ENCODE peak calls at places on chromosomes 1 and 21, in ten cellular contexts. One of them, this sample, is unnamed.

GRCh38 chr21:22106720-22107410 is 1108.7 kb downstream of the NCAM2 start:
- DNase-seq in GM06990: no peak
- DNase-seq in IMR-90: no peak
- DNase-seq in colonic mucosa: no peak
- DNase-seq in NT2/D1: no peak
- DNase-seq in keratinocyte: no peak
- DNase-seq in lower leg skin: no peak
- DNase-seq in NB4: no peak
- DNase-seq in SJSA1: no peak
- DNase-seq in psoas muscle: no peak
- DNase-seq in this sample: no peak

GRCh38 chr1:231194476-231194842 is 32.6 kb downstream of the TRIM67 start:
- DNase-seq in psoas muscle: no peak
- DNase-seq in NT2/D1: no peak
- DNase-seq in SJSA1: no peak
- DNase-seq in NB4: no peak
- DNase-seq in IMR-90: no peak
- DNase-seq in GM06990: no peak
- DNase-seq in lower leg skin: no peak
- DNase-seq in colonic mucosa: no peak
- DNase-seq in keratinocyte: no peak
- DNase-seq in this sample: no peak

GRCh38 chr1:205588691-205589445 is 42.9 kb downstream of the ELK4 start:
- DNase-seq in colonic mucosa: no peak
- DNase-seq in NB4: peak
- DNase-seq in keratinocyte: no peak
- DNase-seq in SJSA1: peak
- DNase-seq in NT2/D1: peak
- DNase-seq in GM06990: no peak
- DNase-seq in psoas muscle: no peak
- DNase-seq in lower leg skin: no peak
- DNase-seq in IMR-90: peak
- DNase-seq in this sample: no peak

GRCh38 chr1:6222644-6223043 is 13.1 kb downstream of the ICMT start:
- DNase-seq in psoas muscle: peak
- DNase-seq in IMR-90: peak
- DNase-seq in colonic mucosa: peak
- DNase-seq in keratinocyte: no peak
- DNase-seq in SJSA1: no peak
- DNase-seq in NB4: no peak
- DNase-seq in GM06990: no peak
- DNase-seq in lower leg skin: peak
- DNase-seq in NT2/D1: no peak
- DNase-seq in this sample: no peak

GRCh38 chr1:222896630-222897526 is 82.0 kb downstream of the DISP1 start:
- DNase-seq in NT2/D1: no peak
- DNase-seq in SJSA1: no peak
- DNase-seq in IMR-90: peak
- DNase-seq in colonic mucosa: no peak
- DNase-seq in keratinocyte: no peak
- DNase-seq in GM06990: no peak
- DNase-seq in NB4: no peak
- DNase-seq in lower leg skin: no peak
- DNase-seq in psoas muscle: no peak
- DNase-seq in this sample: no peak

GRCh38 chr1:21814981-21815583 is 3.0 kb downstream of the LDLRAD2 start:
- DNase-seq in NB4: no peak
- DNase-seq in GM06990: no peak
- DNase-seq in keratinocyte: no peak
- DNase-seq in colonic mucosa: no peak
- DNase-seq in psoas muscle: no peak
- DNase-seq in NT2/D1: no peak
- DNase-seq in SJSA1: no peak
- DNase-seq in IMR-90: no peak
- DNase-seq in lower leg skin: no peak
- DNase-seq in this sample: no peak

GRCh38 chr1:152811050-152811449 is 721 bp upstream of the LCE1B start:
- DNase-seq in GM06990: no peak
- DNase-seq in lower leg skin: peak
- DNase-seq in psoas muscle: no peak
- DNase-seq in NB4: no peak
- DNase-seq in SJSA1: no peak
- DNase-seq in colonic mucosa: no peak
- DNase-seq in IMR-90: no peak
- DNase-seq in NT2/D1: no peak
- DNase-seq in keratinocyte: no peak
- DNase-seq in this sample: no peak

GRCh38 chr21:44300262-44300959 is 558 bp downstream of the PFKL start:
- DNase-seq in colonic mucosa: peak
- DNase-seq in psoas muscle: peak
- DNase-seq in SJSA1: peak
- DNase-seq in NT2/D1: no peak
- DNase-seq in NB4: peak
- DNase-seq in IMR-90: peak
- DNase-seq in lower leg skin: peak
- DNase-seq in GM06990: peak
- DNase-seq in keratinocyte: no peak
- DNase-seq in this sample: no peak

GRCh38 chr21:16570196-16570595 is 840.4 kb downstream of the USP25 start:
- DNase-seq in lower leg skin: no peak
- DNase-seq in keratinocyte: no peak
- DNase-seq in NB4: no peak
- DNase-seq in psoas muscle: no peak
- DNase-seq in SJSA1: no peak
- DNase-seq in colonic mucosa: no peak
- DNase-seq in IMR-90: peak
- DNase-seq in NT2/D1: no peak
- DNase-seq in GM06990: no peak
- DNase-seq in this sample: no peak

GRCh38 chr1:236063919-236064673 is 794 bp downstream of the NID1 start:
- DNase-seq in GM06990: peak
- DNase-seq in keratinocyte: no peak
- DNase-seq in SJSA1: peak
- DNase-seq in NT2/D1: no peak
- DNase-seq in IMR-90: peak
- DNase-seq in colonic mucosa: peak
- DNase-seq in lower leg skin: peak
- DNase-seq in psoas muscle: peak
- DNase-seq in NB4: no peak
- DNase-seq in this sample: no peak

GRCh38 chr21:32771134-32771523 is 426 bp downstream of the PAXBP1 start:
- DNase-seq in SJSA1: peak
- DNase-seq in GM06990: no peak
- DNase-seq in keratinocyte: no peak
- DNase-seq in NT2/D1: peak
- DNase-seq in IMR-90: peak
- DNase-seq in NB4: peak
- DNase-seq in colonic mucosa: peak
- DNase-seq in psoas muscle: peak
- DNase-seq in lower leg skin: peak
- DNase-seq in this sample: peak

GRCh38 chr1:206582537-206583460 is 29.5 kb downstream of the EIF2D start:
- DNase-seq in NT2/D1: no peak
- DNase-seq in SJSA1: no peak
- DNase-seq in NB4: no peak
- DNase-seq in psoas muscle: no peak
- DNase-seq in lower leg skin: no peak
- DNase-seq in GM06990: no peak
- DNase-seq in colonic mucosa: no peak
- DNase-seq in keratinocyte: no peak
- DNase-seq in IMR-90: no peak
- DNase-seq in this sample: no peak

GRCh38 chr1:48414264-48414663 is 57.7 kb downstream of the SPATA6 start:
- DNase-seq in keratinocyte: no peak
- DNase-seq in SJSA1: no peak
- DNase-seq in colonic mucosa: no peak
- DNase-seq in IMR-90: peak
- DNase-seq in NB4: no peak
- DNase-seq in psoas muscle: no peak
- DNase-seq in NT2/D1: no peak
- DNase-seq in GM06990: no peak
- DNase-seq in lower leg skin: no peak
- DNase-seq in this sample: no peak

GRCh38 chr21:34813266-34813886 is 144.6 kb downstream of the CLIC6 start:
- DNase-seq in colonic mucosa: no peak
- DNase-seq in keratinocyte: peak
- DNase-seq in NT2/D1: no peak
- DNase-seq in NB4: peak
- DNase-seq in SJSA1: peak
- DNase-seq in lower leg skin: no peak
- DNase-seq in GM06990: no peak
- DNase-seq in IMR-90: peak
- DNase-seq in psoas muscle: no peak
- DNase-seq in this sample: no peak

GRCh38 chr1:66676616-66677298 is 75.5 kb upstream of the DYNLT5 start:
- DNase-seq in GM06990: no peak
- DNase-seq in NB4: no peak
- DNase-seq in psoas muscle: no peak
- DNase-seq in lower leg skin: no peak
- DNase-seq in NT2/D1: no peak
- DNase-seq in colonic mucosa: no peak
- DNase-seq in IMR-90: peak
- DNase-seq in keratinocyte: no peak
- DNase-seq in SJSA1: peak
- DNase-seq in this sample: peak

GRCh38 chr1:46653405-46653853 is 14.7 kb downstream of the ATPAF1 start:
- DNase-seq in colonic mucosa: peak
- DNase-seq in keratinocyte: no peak
- DNase-seq in SJSA1: no peak
- DNase-seq in GM06990: no peak
- DNase-seq in IMR-90: peak
- DNase-seq in NT2/D1: no peak
- DNase-seq in NB4: no peak
- DNase-seq in lower leg skin: no peak
- DNase-seq in psoas muscle: no peak
- DNase-seq in this sample: no peak

GRCh38 chr1:24267003-24267402 is 52.2 kb upstream of the GRHL3 start:
- DNase-seq in GM06990: no peak
- DNase-seq in NT2/D1: no peak
- DNase-seq in NB4: no peak
- DNase-seq in psoas muscle: no peak
- DNase-seq in lower leg skin: no peak
- DNase-seq in colonic mucosa: no peak
- DNase-seq in IMR-90: no peak
- DNase-seq in SJSA1: peak
- DNase-seq in keratinocyte: no peak
- DNase-seq in this sample: no peak

GRCh38 chr1:94325379-94326302 is 88.3 kb upstream of the ARHGAP29 start:
- DNase-seq in GM06990: no peak
- DNase-seq in NB4: no peak
- DNase-seq in SJSA1: peak
- DNase-seq in NT2/D1: no peak
- DNase-seq in lower leg skin: no peak
- DNase-seq in colonic mucosa: no peak
- DNase-seq in IMR-90: peak
- DNase-seq in keratinocyte: peak
- DNase-seq in psoas muscle: no peak
- DNase-seq in this sample: peak

GRCh38 chr1:109274533-109275476 is 8.1 kb downstream of the PSRC1 start:
- DNase-seq in GM06990: no peak
- DNase-seq in NT2/D1: no peak
- DNase-seq in NB4: no peak
- DNase-seq in colonic mucosa: peak
- DNase-seq in psoas muscle: no peak
- DNase-seq in keratinocyte: peak
- DNase-seq in IMR-90: peak
- DNase-seq in lower leg skin: peak
- DNase-seq in SJSA1: peak
- DNase-seq in this sample: peak

GRCh38 chr1:50417946-50418599 is 5.2 kb downstream of the DMRTA2 start:
- DNase-seq in GM06990: no peak
- DNase-seq in NB4: no peak
- DNase-seq in SJSA1: no peak
- DNase-seq in lower leg skin: no peak
- DNase-seq in psoas muscle: no peak
- DNase-seq in IMR-90: no peak
- DNase-seq in keratinocyte: no peak
- DNase-seq in NT2/D1: no peak
- DNase-seq in colonic mucosa: no peak
- DNase-seq in this sample: no peak

GRCh38 chr1:40096977-40097782 is at the start of gene PPT1:
- DNase-seq in lower leg skin: peak
- DNase-seq in IMR-90: peak
- DNase-seq in keratinocyte: no peak
- DNase-seq in colonic mucosa: peak
- DNase-seq in psoas muscle: peak
- DNase-seq in NB4: peak
- DNase-seq in NT2/D1: peak
- DNase-seq in GM06990: peak
- DNase-seq in SJSA1: peak
- DNase-seq in this sample: peak

GRCh38 chr1:204115128-204115527 is 36.7 kb downstream of the ETNK2 start:
- DNase-seq in IMR-90: no peak
- DNase-seq in colonic mucosa: no peak
- DNase-seq in keratinocyte: no peak
- DNase-seq in SJSA1: no peak
- DNase-seq in psoas muscle: no peak
- DNase-seq in NB4: peak
- DNase-seq in NT2/D1: no peak
- DNase-seq in GM06990: no peak
- DNase-seq in lower leg skin: no peak
- DNase-seq in this sample: no peak
- H3K4me3 ChIP-seq in IMR-90: no peak
- H3K4me3 ChIP-seq in colonic mucosa: no peak
- H3K4me3 ChIP-seq in keratinocyte: no peak
- H3K4me3 ChIP-seq in SJSA1: no peak
- H3K4me3 ChIP-seq in psoas muscle: no peak
- H3K4me3 ChIP-seq in NB4: no peak
- H3K4me3 ChIP-seq in NT2/D1: no peak
- H3K4me3 ChIP-seq in GM06990: no peak
- H3K4me3 ChIP-seq in lower leg skin: no peak
- H3K4me3 ChIP-seq in this sample: no peak

GRCh38 chr1:234975122-234975940 is 153.3 kb downstream of the TOMM20 start:
- DNase-seq in psoas muscle: no peak
- DNase-seq in NT2/D1: no peak
- DNase-seq in NB4: peak
- DNase-seq in lower leg skin: no peak
- DNase-seq in colonic mucosa: no peak
- DNase-seq in SJSA1: peak
- DNase-seq in keratinocyte: peak
- DNase-seq in GM06990: no peak
- DNase-seq in IMR-90: peak
- DNase-seq in this sample: peak
- H3K4me3 ChIP-seq in psoas muscle: no peak
- H3K4me3 ChIP-seq in NT2/D1: no peak
- H3K4me3 ChIP-seq in NB4: peak
- H3K4me3 ChIP-seq in lower leg skin: no peak
- H3K4me3 ChIP-seq in colonic mucosa: no peak
- H3K4me3 ChIP-seq in SJSA1: no peak
- H3K4me3 ChIP-seq in keratinocyte: no peak
- H3K4me3 ChIP-seq in GM06990: no peak
- H3K4me3 ChIP-seq in IMR-90: no peak
- H3K4me3 ChIP-seq in this sample: no peak

GRCh38 chr1:14593279-14593678 is 5.2 kb upstream of the KAZN start:
- DNase-seq in lower leg skin: no peak
- DNase-seq in NB4: no peak
- DNase-seq in GM06990: no peak
- DNase-seq in SJSA1: no peak
- DNase-seq in keratinocyte: no peak
- DNase-seq in colonic mucosa: no peak
- DNase-seq in NT2/D1: no peak
- DNase-seq in IMR-90: no peak
- DNase-seq in psoas muscle: no peak
- DNase-seq in this sample: no peak
- H3K4me3 ChIP-seq in lower leg skin: no peak
- H3K4me3 ChIP-seq in NB4: no peak
- H3K4me3 ChIP-seq in GM06990: no peak
- H3K4me3 ChIP-seq in SJSA1: no peak
- H3K4me3 ChIP-seq in keratinocyte: no peak
- H3K4me3 ChIP-seq in colonic mucosa: no peak
- H3K4me3 ChIP-seq in NT2/D1: no peak
- H3K4me3 ChIP-seq in IMR-90: no peak
- H3K4me3 ChIP-seq in psoas muscle: no peak
- H3K4me3 ChIP-seq in this sample: no peak

GRCh38 chr1:103527331-103527730 is 1.8 kb downstream of the RNPC3 start:
- DNase-seq in GM06990: no peak
- DNase-seq in keratinocyte: no peak
- DNase-seq in psoas muscle: no peak
- DNase-seq in IMR-90: no peak
- DNase-seq in colonic mucosa: no peak
- DNase-seq in lower leg skin: no peak
- DNase-seq in SJSA1: no peak
- DNase-seq in NB4: no peak
- DNase-seq in NT2/D1: no peak
- DNase-seq in this sample: no peak
- H3K4me3 ChIP-seq in GM06990: peak
- H3K4me3 ChIP-seq in keratinocyte: peak
- H3K4me3 ChIP-seq in psoas muscle: peak
- H3K4me3 ChIP-seq in IMR-90: no peak
- H3K4me3 ChIP-seq in colonic mucosa: no peak
- H3K4me3 ChIP-seq in lower leg skin: no peak
- H3K4me3 ChIP-seq in SJSA1: no peak
- H3K4me3 ChIP-seq in NB4: peak
- H3K4me3 ChIP-seq in NT2/D1: no peak
- H3K4me3 ChIP-seq in this sample: peak

This sample was measured in kidney epithelial cell.